ENCODE peak calls at places on chromosomes 3 and 15, in six cellular contexts. One of them, this sample, is unnamed.

GRCh38 chr15:36734366-36734765 is 154.9 kb downstream of the CDIN1 start:
- DNase-seq in AG04449: no peak
- DNase-seq in brain microvascular endothelial cell: no peak
- DNase-seq in ovary: no peak
- DNase-seq in neural progenitor cell: no peak
- DNase-seq in lung: no peak
- DNase-seq in this sample: no peak

GRCh38 chr3:17605934-17606333 is 136.5 kb downstream of the TBC1D5 start:
- DNase-seq in brain microvascular endothelial cell: no peak
- DNase-seq in ovary: no peak
- DNase-seq in AG04449: no peak
- DNase-seq in neural progenitor cell: no peak
- DNase-seq in lung: no peak
- DNase-seq in this sample: no peak

GRCh38 chr3:108894981-108895380 is 58.7 kb downstream of the GUCA1C start:
- DNase-seq in brain microvascular endothelial cell: no peak
- DNase-seq in neural progenitor cell: no peak
- DNase-seq in ovary: no peak
- DNase-seq in lung: no peak
- DNase-seq in AG04449: no peak
- DNase-seq in this sample: no peak

GRCh38 chr15:65189102-65189740 is 4.1 kb upstream of the CLPX start:
- DNase-seq in AG04449: no peak
- DNase-seq in neural progenitor cell: peak; percentile 70
- DNase-seq in ovary: no peak
- DNase-seq in brain microvascular endothelial cell: peak; percentile 60
- DNase-seq in lung: no peak
- DNase-seq in this sample: no peak

GRCh38 chr15:50636146-50636545 is 50.5 kb downstream of the TRPM7 start:
- DNase-seq in lung: no peak
- DNase-seq in neural progenitor cell: no peak
- DNase-seq in ovary: no peak
- DNase-seq in AG04449: no peak
- DNase-seq in brain microvascular endothelial cell: no peak
- DNase-seq in this sample: no peak

GRCh38 chr3:112781611-112782010 is 65.1 kb downstream of the CD200R1L start:
- DNase-seq in AG04449: no peak
- DNase-seq in ovary: no peak
- DNase-seq in lung: no peak
- DNase-seq in brain microvascular endothelial cell: no peak
- DNase-seq in neural progenitor cell: no peak
- DNase-seq in this sample: no peak

GRCh38 chr15:96851613-96852012 is 521.1 kb downstream of the NR2F2 start:
- DNase-seq in brain microvascular endothelial cell: peak; percentile 88
- DNase-seq in ovary: no peak
- DNase-seq in AG04449: no peak
- DNase-seq in lung: no peak
- DNase-seq in neural progenitor cell: no peak
- DNase-seq in this sample: no peak

GRCh38 chr15:79743032-79743431 is 153.8 kb downstream of the MTHFS start:
- DNase-seq in lung: no peak
- DNase-seq in AG04449: no peak
- DNase-seq in neural progenitor cell: no peak
- DNase-seq in brain microvascular endothelial cell: no peak
- DNase-seq in ovary: no peak
- DNase-seq in this sample: no peak

GRCh38 chr15:22951381-22952280 is 28.5 kb downstream of the CYFIP1 start:
- DNase-seq in lung: no peak
- DNase-seq in ovary: peak; percentile 70
- DNase-seq in AG04449: no peak
- DNase-seq in neural progenitor cell: no peak
- DNase-seq in brain microvascular endothelial cell: no peak
- DNase-seq in this sample: no peak

GRCh38 chr3:52528596-52529375 is 4.9 kb downstream of the NT5DC2 start:
- DNase-seq in neural progenitor cell: peak; percentile 1
- DNase-seq in AG04449: no peak
- DNase-seq in lung: no peak
- DNase-seq in brain microvascular endothelial cell: no peak
- DNase-seq in ovary: peak; percentile 31
- DNase-seq in this sample: peak; percentile 83

GRCh38 chr15:69524850-69525249 is 72.2 kb downstream of the RPLP1 start:
- DNase-seq in lung: no peak
- DNase-seq in brain microvascular endothelial cell: no peak
- DNase-seq in AG04449: no peak
- DNase-seq in ovary: no peak
- DNase-seq in neural progenitor cell: no peak
- DNase-seq in this sample: no peak

GRCh38 chr3:126528800-126529541 is 5.0 kb downstream of the CHST13 start:
- DNase-seq in AG04449: no peak
- DNase-seq in brain microvascular endothelial cell: no peak
- DNase-seq in neural progenitor cell: no peak
- DNase-seq in lung: no peak
- DNase-seq in ovary: no peak
- DNase-seq in this sample: peak; percentile 65

GRCh38 chr15:29970402-29970695 is 112.4 kb upstream of the GOLGA8J start:
- DNase-seq in lung: no peak
- DNase-seq in brain microvascular endothelial cell: peak; percentile 23
- DNase-seq in neural progenitor cell: no peak
- DNase-seq in AG04449: no peak
- DNase-seq in ovary: no peak
- DNase-seq in this sample: no peak

GRCh38 chr3:63864008-63864871 is 573 bp downstream of the ATXN7 start:
- DNase-seq in AG04449: no peak
- DNase-seq in neural progenitor cell: no peak
- DNase-seq in lung: peak; percentile 36
- DNase-seq in ovary: peak; percentile 71
- DNase-seq in brain microvascular endothelial cell: no peak
- DNase-seq in this sample: no peak

GRCh38 chr15:65618575-65619109 is 3.1 kb upstream of the SLC24A1 start:
- DNase-seq in brain microvascular endothelial cell: no peak
- DNase-seq in ovary: no peak
- DNase-seq in AG04449: no peak
- DNase-seq in lung: no peak
- DNase-seq in neural progenitor cell: no peak
- DNase-seq in this sample: no peak

GRCh38 chr3:36729204-36730056 is 34.9 kb downstream of the DCLK3 start:
- DNase-seq in AG04449: peak; percentile 28
- DNase-seq in lung: no peak
- DNase-seq in neural progenitor cell: peak; percentile 44
- DNase-seq in ovary: no peak
- DNase-seq in brain microvascular endothelial cell: peak; percentile 31
- DNase-seq in this sample: no peak

GRCh38 chr15:90495067-90495466 is 34.7 kb upstream of the CRTC3 start:
- DNase-seq in lung: no peak
- DNase-seq in brain microvascular endothelial cell: no peak
- DNase-seq in AG04449: no peak
- DNase-seq in neural progenitor cell: no peak
- DNase-seq in ovary: no peak
- DNase-seq in this sample: no peak

GRCh38 chr3:175591375-175591774 is 732.2 kb downstream of the NAALADL2 start:
- DNase-seq in neural progenitor cell: no peak
- DNase-seq in ovary: no peak
- DNase-seq in brain microvascular endothelial cell: no peak
- DNase-seq in lung: no peak
- DNase-seq in AG04449: no peak
- DNase-seq in this sample: no peak

GRCh38 chr3:177604181-177604580 is 406.9 kb upstream of the TBL1XR1 start:
- DNase-seq in ovary: no peak
- DNase-seq in brain microvascular endothelial cell: no peak
- DNase-seq in lung: no peak
- DNase-seq in neural progenitor cell: no peak
- DNase-seq in AG04449: no peak
- DNase-seq in this sample: no peak

GRCh38 chr15:74283366-74283765 is 47.2 kb downstream of the CCDC33 start:
- DNase-seq in AG04449: no peak
- DNase-seq in ovary: no peak
- DNase-seq in brain microvascular endothelial cell: no peak
- DNase-seq in neural progenitor cell: peak; percentile 65
- DNase-seq in lung: no peak
- DNase-seq in this sample: no peak

GRCh38 chr3:128180446-128180845 is 27.2 kb downstream of the EEFSEC start:
- DNase-seq in brain microvascular endothelial cell: no peak
- DNase-seq in lung: no peak
- DNase-seq in ovary: no peak
- DNase-seq in neural progenitor cell: no peak
- DNase-seq in AG04449: no peak
- DNase-seq in this sample: no peak

GRCh38 chr15:78438595-78439285 is 724 bp downstream of the IREB2 start:
- DNase-seq in brain microvascular endothelial cell: peak; percentile 18
- DNase-seq in lung: no peak
- DNase-seq in neural progenitor cell: peak; percentile 82
- DNase-seq in ovary: no peak
- DNase-seq in AG04449: no peak
- DNase-seq in this sample: no peak

GRCh38 chr3:115836944-115837343 is 213.6 kb downstream of the GAP43 start:
- DNase-seq in lung: no peak
- DNase-seq in neural progenitor cell: peak; percentile 40
- DNase-seq in brain microvascular endothelial cell: no peak
- DNase-seq in ovary: no peak
- DNase-seq in AG04449: no peak
- DNase-seq in this sample: no peak

DNA sequence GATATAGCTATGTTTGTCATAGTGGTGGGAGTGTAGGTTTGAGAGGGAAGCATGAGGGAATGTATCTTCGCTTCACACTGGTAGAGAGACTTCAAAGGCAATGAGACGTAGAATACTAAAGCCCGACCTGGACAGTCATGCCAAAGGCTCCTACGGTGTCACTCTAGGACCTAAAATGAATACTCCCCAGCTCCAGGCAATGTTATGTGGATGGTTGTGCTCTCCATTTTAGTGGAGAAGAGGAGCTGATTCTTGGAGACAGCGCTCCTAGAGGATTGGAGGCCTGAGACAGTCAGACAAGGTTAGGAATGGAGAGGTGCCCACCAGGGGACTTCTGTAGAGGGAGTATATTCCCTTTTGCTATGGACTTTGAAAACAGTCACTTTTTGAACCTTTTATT is 260.1 kb downstream of the MEX3B start:
- DNase-seq in lung: no peak
- DNase-seq in ovary: no peak
- DNase-seq in AG04449: no peak
- DNase-seq in neural progenitor cell: no peak
- DNase-seq in brain microvascular endothelial cell: no peak
- DNase-seq in this sample: no peak
- TF ChIP-seq CTCF in lung: no peak
- TF ChIP-seq CTCF in ovary: no peak
- TF ChIP-seq CTCF in AG04449: no peak
- TF ChIP-seq CTCF in neural progenitor cell: no peak
- TF ChIP-seq CTCF in brain microvascular endothelial cell: no peak
- TF ChIP-seq CTCF in this sample: no peak

GRCh38 chr3:144270100-144270499 is 298.5 kb downstream of the DIPK2A start:
- DNase-seq in AG04449: no peak
- DNase-seq in ovary: no peak
- DNase-seq in lung: no peak
- DNase-seq in brain microvascular endothelial cell: no peak
- DNase-seq in neural progenitor cell: no peak
- DNase-seq in this sample: no peak

GRCh38 chr3:144272715-144273114 is 301.1 kb downstream of the DIPK2A start:
- DNase-seq in lung: no peak
- DNase-seq in neural progenitor cell: no peak
- DNase-seq in ovary: no peak
- DNase-seq in brain microvascular endothelial cell: no peak
- DNase-seq in AG04449: no peak
- DNase-seq in this sample: no peak

GRCh38 chr3:144273611-144274010 is 302.0 kb downstream of the DIPK2A start:
- DNase-seq in neural progenitor cell: no peak
- DNase-seq in brain microvascular endothelial cell: peak; percentile 47
- DNase-seq in lung: no peak
- DNase-seq in ovary: no peak
- DNase-seq in AG04449: no peak
- DNase-seq in this sample: no peak

DNA sequence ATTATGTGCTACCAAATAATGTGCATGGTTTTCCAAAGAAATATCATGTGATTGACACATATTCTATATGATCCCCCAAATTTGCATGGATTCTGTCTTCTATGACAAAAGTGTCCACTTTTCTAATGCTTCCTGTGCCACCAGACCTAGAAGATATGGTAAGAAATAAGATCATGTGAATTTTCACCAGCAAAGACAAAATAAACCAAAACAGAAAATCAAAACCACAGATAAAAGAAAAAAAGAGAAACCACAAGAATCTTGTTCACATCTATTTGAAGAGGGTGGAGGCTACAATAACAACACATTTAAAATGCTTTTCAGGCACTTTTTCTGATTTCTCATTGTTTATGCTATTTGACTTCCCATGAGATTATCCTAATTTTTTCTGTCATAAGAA is 303.4 kb downstream of the DIPK2A start:
- DNase-seq in lung: no peak
- DNase-seq in ovary: no peak
- DNase-seq in neural progenitor cell: no peak
- DNase-seq in brain microvascular endothelial cell: no peak
- DNase-seq in AG04449: no peak
- DNase-seq in this sample: no peak
- TF ChIP-seq CTCF in lung: no peak
- TF ChIP-seq CTCF in ovary: no peak
- TF ChIP-seq CTCF in neural progenitor cell: no peak
- TF ChIP-seq CTCF in brain microvascular endothelial cell: no peak
- TF ChIP-seq CTCF in AG04449: no peak
- TF ChIP-seq CTCF in this sample: no peak

GRCh38 chr3:114299421-114299820 is 5.6 kb downstream of the TIGIT start:
- DNase-seq in brain microvascular endothelial cell: peak; percentile 12
- DNase-seq in neural progenitor cell: peak; percentile 52
- DNase-seq in ovary: no peak
- DNase-seq in lung: no peak
- DNase-seq in AG04449: no peak
- DNase-seq in this sample: no peak
- TF ChIP-seq CTCF in brain microvascular endothelial cell: peak; percentile 77
- TF ChIP-seq CTCF in neural progenitor cell: peak; percentile 45
- TF ChIP-seq CTCF in ovary: no peak
- TF ChIP-seq CTCF in lung: no peak
- TF ChIP-seq CTCF in AG04449: peak; percentile 57
- TF ChIP-seq CTCF in this sample: peak; percentile 69

DNA sequence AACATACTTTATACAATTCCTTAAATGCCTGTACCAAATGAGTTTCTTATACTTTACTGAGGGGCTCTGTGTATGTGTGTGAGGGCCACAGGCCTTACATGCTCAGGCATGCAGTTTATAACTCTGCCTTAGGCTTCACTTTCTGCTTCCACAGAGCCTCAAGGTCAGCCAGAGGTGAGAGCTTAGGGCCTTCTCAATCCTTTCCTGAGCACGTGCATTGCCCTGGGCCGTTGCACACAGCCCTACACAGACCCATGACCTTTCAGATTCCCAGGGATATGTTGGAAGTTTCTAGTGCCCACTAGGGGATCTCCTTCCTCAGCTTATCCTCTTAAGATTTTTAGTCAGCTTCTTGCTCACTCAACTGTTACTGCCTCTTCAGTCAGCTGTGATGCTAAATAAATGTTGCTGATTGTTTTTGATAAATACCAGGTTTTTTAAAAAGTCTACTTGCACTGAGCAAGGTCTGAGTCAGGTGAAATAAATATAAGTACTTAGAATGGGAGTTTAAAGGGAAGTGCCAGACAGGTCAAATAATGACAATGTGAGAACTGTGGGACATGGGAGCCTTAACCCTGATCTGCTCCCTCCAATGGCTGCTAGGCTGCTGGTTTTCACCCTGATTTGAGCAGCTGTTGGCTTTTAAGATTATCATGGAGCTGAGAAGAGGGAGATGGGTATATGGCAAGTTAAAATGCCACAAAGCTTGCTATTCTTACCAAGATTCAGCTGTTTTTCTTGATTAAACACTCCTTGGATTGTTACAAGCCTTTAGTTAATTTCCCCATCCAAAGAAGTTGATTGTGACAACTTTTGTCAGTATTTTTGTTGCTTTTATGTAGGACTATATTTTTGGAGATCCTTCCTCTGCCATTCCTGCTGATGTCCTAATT is 169.5 kb downstream of the PLD1 start:
- DNase-seq in lung: no peak
- DNase-seq in AG04449: peak; percentile 33
- DNase-seq in neural progenitor cell: peak; percentile 23
- DNase-seq in brain microvascular endothelial cell: peak; percentile 50
- DNase-seq in ovary: no peak
- DNase-seq in this sample: no peak
- TF ChIP-seq CTCF in lung: no peak
- TF ChIP-seq CTCF in AG04449: peak; percentile 24
- TF ChIP-seq CTCF in neural progenitor cell: peak; percentile 24
- TF ChIP-seq CTCF in brain microvascular endothelial cell: peak; percentile 52
- TF ChIP-seq CTCF in ovary: no peak
- TF ChIP-seq CTCF in this sample: peak; percentile 73